ENCODE peak calls at places on chromosomes 3 and 15, in eight cellular contexts. N is mesendoderm; M is tibial artery; V is right lobe of liver; R is psoas muscle; G is CD8-positive, alpha-beta memory T cell; A is IMR-90; S is cardiac muscle cell. I is an unnamed sample. For H3K36me3, the result is how much of the 10 kb centered on the place peaks cover.

GRCh38 chr15:83449928-83450501 is 2.9 kb downstream of the SH3GL3 start:
- DNase-seq in N (no peak), M (no peak), V (no peak), R (no peak), G (no peak), A (no peak), S (peak), I (no peak)

GRCh38 chr3:72043212-72044133 is 258.5 kb upstream of the PROK2 start:
- DNase-seq in N (no peak), M (no peak), V (no peak), R (no peak), G (no peak), A (no peak), S (peak), I (no peak)

GRCh38 chr15:69819371-69819770 is 278.3 kb downstream of the TLE3 start:
- DNase-seq in N (no peak), M (no peak), V (no peak), R (no peak), G (no peak), A (no peak), S (no peak), I (no peak)

GRCh38 chr15:45185903-45186770 is 1.6 kb downstream of the SHF start:
- DNase-seq in N (peak), M (no peak), V (no peak), R (no peak), G (no peak), A (peak), S (no peak), I (no peak)

GRCh38 chr15:62847900-62848489 is 194.6 kb upstream of the TPM1 start:
- DNase-seq in N (peak), M (no peak), V (peak), R (peak), G (peak), A (peak), S (peak), I (peak)

GRCh38 chr15:85763157-85763556 is 31.6 kb downstream of the KLHL25 start:
- DNase-seq in N (no peak), M (no peak), V (no peak), R (peak), G (no peak), A (no peak), S (no peak), I (no peak)

GRCh38 chr3:187247398-187247797 is 44.1 kb downstream of the MASP1 start:
- DNase-seq in N (peak), M (no peak), V (no peak), R (no peak), G (no peak), A (no peak), S (no peak), I (no peak)

GRCh38 chr3:15326037-15326436 is 6.3 kb downstream of the SH3BP5 start:
- DNase-seq in N (no peak), M (no peak), V (peak), R (peak), G (no peak), A (no peak), S (no peak), I (no peak)

GRCh38 chr3:151926956-151927355 is 53.5 kb downstream of the SUCNR1 start:
- DNase-seq in N (no peak), M (no peak), V (no peak), R (no peak), G (no peak), A (peak), S (no peak), I (no peak)

GRCh38 chr3:161274691-161275298 is 53.7 kb downstream of the NMD3 start:
- DNase-seq in N (peak), M (no peak), V (no peak), R (no peak), G (no peak), A (peak), S (peak), I (peak)

GRCh38 chr15:34437687-34438086 is at the start of gene GOLGA8A:
- DNase-seq in N (peak), M (peak), V (no peak), R (peak), G (peak), A (peak), S (peak), I (peak)

GRCh38 chr3:128501431-128501830 is 8.4 kb upstream of the GATA2 start:
- DNase-seq in N (no peak), M (no peak), V (no peak), R (no peak), G (no peak), A (no peak), S (no peak), I (no peak)

GRCh38 chr3:128498901-128499530 is 6.0 kb upstream of the GATA2 start:
- DNase-seq in N (no peak), M (peak), V (peak), R (no peak), G (no peak), A (no peak), S (no peak), I (no peak)

GRCh38 chr3:128498127-128498626 is 5.2 kb upstream of the GATA2 start:
- DNase-seq in N (no peak), M (peak), V (peak), R (no peak), G (no peak), A (no peak), S (no peak), I (no peak)

GRCh38 chr3:128500556-128500955 is 7.6 kb upstream of the GATA2 start:
- DNase-seq in N (no peak), M (peak), V (peak), R (no peak), G (no peak), A (no peak), S (no peak), I (no peak)

GRCh38 chr3:128499724-128500275 is 6.8 kb upstream of the GATA2 start:
- DNase-seq in N (no peak), M (peak), V (no peak), R (no peak), G (no peak), A (no peak), S (peak), I (no peak)
- H3K4me3 ChIP-seq in N (no peak), M (no peak), V (no peak), R (no peak), G (no peak), A (no peak), S (no peak), I (no peak)

GRCh38 chr3:146493221-146493620 is 23.9 kb upstream of the PLSCR2 start:
- DNase-seq in N (no peak), M (no peak), V (no peak), R (no peak), G (no peak), A (peak), S (no peak), I (no peak)

GRCh38 chr3:146496246-146496645 is 26.9 kb upstream of the PLSCR2 start:
- DNase-seq in N (no peak), M (no peak), V (no peak), R (no peak), G (no peak), A (peak), S (no peak), I (no peak)

GRCh38 chr3:146496726-146497125 is 27.4 kb upstream of the PLSCR2 start:
- DNase-seq in N (peak), M (no peak), V (no peak), R (no peak), G (no peak), A (no peak), S (no peak), I (no peak)

GRCh38 chr3:146491303-146491702 is 21.9 kb upstream of the PLSCR2 start:
- DNase-seq in N (no peak), M (no peak), V (no peak), R (no peak), G (no peak), A (peak), S (no peak), I (no peak)

GRCh38 chr3:146493761-146494160 is 24.4 kb upstream of the PLSCR2 start:
- DNase-seq in N (no peak), M (no peak), V (no peak), R (no peak), G (no peak), A (peak), S (no peak), I (no peak)
- H3K36me3 ChIP-seq in N (under half), M (under half), V (under half), R (under half), G (under half), A (under half), S (under half), I (under half)

DNA sequence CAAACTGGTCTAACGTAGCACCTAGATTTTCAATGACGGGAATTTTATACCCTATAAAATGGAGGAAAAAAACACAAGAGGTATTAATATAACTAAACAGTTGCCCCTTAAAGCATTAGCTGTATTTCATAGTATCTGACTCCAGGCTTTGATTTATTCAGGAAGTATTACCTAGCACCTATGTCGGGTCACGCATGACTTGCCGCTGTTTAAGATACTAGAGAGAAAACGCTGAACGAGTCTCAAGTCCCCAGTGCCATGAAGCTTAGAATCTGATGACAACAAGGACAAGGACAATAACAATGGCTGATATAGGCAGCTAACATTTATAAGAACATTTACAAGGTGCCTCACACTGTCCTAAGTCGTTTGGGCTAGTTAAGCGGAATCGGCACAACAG is 1.9 kb downstream of the SNRPA1 start:
- DNase-seq in N (no peak), M (no peak), V (no peak), R (no peak), G (no peak), A (no peak), S (no peak), I (no peak)
- H3K4me3 ChIP-seq in N (no peak), M (peak), V (no peak), R (peak), G (peak), A (peak), S (peak), I (peak)

GRCh38 chr3:33582234-33582633 is 135.8 kb downstream of the CLASP2 start:
- DNase-seq in N (peak), M (no peak), V (no peak), R (no peak), G (no peak), A (no peak), S (no peak), I (no peak)
- H3K36me3 ChIP-seq in N (under half), M (under half), V (under half), R (half or more), G (under half), A (under half), S (under half), I (under half)